ENCODE peak calls at places on chromosomes 2 and 18, in ten cellular contexts. Q is lower lobe of right lung; T is transverse colon; H is keratinocyte; Z is tibial artery; O is IMR-90; X is CD8-positive, alpha-beta memory T cell; A is fibroblast of lung; J is ovary; C is HepG2. B is an unnamed sample. For H3K4me1, the result is how much of the 10 kb centered on the place peaks cover.

GRCh38 chr2:109645412-109646184 is 31.4 kb downstream of the SOWAHC start:
- DNase-seq in Q (no peak), T (no peak), H (no peak), Z (no peak), O (no peak), X (no peak), A (no peak), J (no peak), C (peak), B (no peak)

GRCh38 chr2:218216336-218216673 is 684 bp upstream of the ARPC2 start:
- DNase-seq in Q (no peak), T (no peak), H (no peak), Z (peak), O (no peak), X (no peak), A (no peak), J (peak), C (no peak), B (no peak)

GRCh38 chr2:14960686-14961324 is 328.3 kb downstream of the LRATD1 start:
- DNase-seq in Q (no peak), T (no peak), H (no peak), Z (no peak), O (no peak), X (no peak), A (no peak), J (no peak), C (no peak), B (no peak)

GRCh38 chr2:146661494-146662096 is 1183.2 kb upstream of the ACVR2A start:
- DNase-seq in Q (no peak), T (no peak), H (no peak), Z (no peak), O (peak), X (no peak), A (peak), J (no peak), C (peak), B (no peak)

GRCh38 chr2:201255468-201255867 is 4.9 kb upstream of the CASP8 start:
- DNase-seq in Q (no peak), T (no peak), H (no peak), Z (no peak), O (no peak), X (no peak), A (peak), J (no peak), C (no peak), B (no peak)

GRCh38 chr2:69805887-69806286 is 23.6 kb upstream of the GMCL1 start:
- DNase-seq in Q (no peak), T (no peak), H (no peak), Z (no peak), O (no peak), X (no peak), A (no peak), J (no peak), C (no peak), B (no peak)

GRCh38 chr2:203437516-203437915 is 97.6 kb downstream of the RAPH1 start:
- DNase-seq in Q (no peak), T (no peak), H (no peak), Z (no peak), O (no peak), X (no peak), A (no peak), J (no peak), C (no peak), B (no peak)

GRCh38 chr18:41134426-41134825 is 820.6 kb upstream of the PIK3C3 start:
- DNase-seq in Q (no peak), T (no peak), H (no peak), Z (no peak), O (peak), X (no peak), A (peak), J (no peak), C (no peak), B (no peak)

GRCh38 chr18:54416459-54416858 is 58.8 kb downstream of the C18orf54 start:
- DNase-seq in Q (no peak), T (no peak), H (no peak), Z (no peak), O (peak), X (no peak), A (peak), J (no peak), C (no peak), B (no peak)

GRCh38 chr2:205685314-205686230 is 3.3 kb downstream of the NRP2 start:
- DNase-seq in Q (peak), T (no peak), H (no peak), Z (no peak), O (peak), X (no peak), A (peak), J (peak), C (no peak), B (no peak)

GRCh38 chr18:31206787-31207381 is 44.2 kb upstream of the DSC1 start:
- DNase-seq in Q (peak), T (peak), H (peak), Z (peak), O (peak), X (no peak), A (peak), J (no peak), C (peak), B (peak)

GRCh38 chr18:40949138-40949949 is 1005.7 kb upstream of the PIK3C3 start:
- DNase-seq in Q (no peak), T (no peak), H (no peak), Z (no peak), O (no peak), X (no peak), A (no peak), J (no peak), C (no peak), B (no peak)

GRCh38 chr2:171430516-171431410 is 3.0 kb downstream of the METTL8 start:
- DNase-seq in Q (no peak), T (no peak), H (no peak), Z (no peak), O (no peak), X (no peak), A (no peak), J (no peak), C (no peak), B (no peak)

GRCh38 chr2:18436408-18437077 is 123.9 kb downstream of the RDH14 start:
- DNase-seq in Q (no peak), T (no peak), H (no peak), Z (no peak), O (peak), X (no peak), A (no peak), J (no peak), C (no peak), B (no peak)

GRCh38 chr18:2968559-2968958 is 44.4 kb downstream of the LPIN2 start:
- DNase-seq in Q (peak), T (no peak), H (no peak), Z (no peak), O (no peak), X (no peak), A (no peak), J (no peak), C (no peak), B (no peak)
- H3K4me1 ChIP-seq in Q (half or more), T (under half), H (under half), Z (under half), O (under half), X (half or more), A (under half), J (under half), C (half or more), B (half or more)

DNA sequence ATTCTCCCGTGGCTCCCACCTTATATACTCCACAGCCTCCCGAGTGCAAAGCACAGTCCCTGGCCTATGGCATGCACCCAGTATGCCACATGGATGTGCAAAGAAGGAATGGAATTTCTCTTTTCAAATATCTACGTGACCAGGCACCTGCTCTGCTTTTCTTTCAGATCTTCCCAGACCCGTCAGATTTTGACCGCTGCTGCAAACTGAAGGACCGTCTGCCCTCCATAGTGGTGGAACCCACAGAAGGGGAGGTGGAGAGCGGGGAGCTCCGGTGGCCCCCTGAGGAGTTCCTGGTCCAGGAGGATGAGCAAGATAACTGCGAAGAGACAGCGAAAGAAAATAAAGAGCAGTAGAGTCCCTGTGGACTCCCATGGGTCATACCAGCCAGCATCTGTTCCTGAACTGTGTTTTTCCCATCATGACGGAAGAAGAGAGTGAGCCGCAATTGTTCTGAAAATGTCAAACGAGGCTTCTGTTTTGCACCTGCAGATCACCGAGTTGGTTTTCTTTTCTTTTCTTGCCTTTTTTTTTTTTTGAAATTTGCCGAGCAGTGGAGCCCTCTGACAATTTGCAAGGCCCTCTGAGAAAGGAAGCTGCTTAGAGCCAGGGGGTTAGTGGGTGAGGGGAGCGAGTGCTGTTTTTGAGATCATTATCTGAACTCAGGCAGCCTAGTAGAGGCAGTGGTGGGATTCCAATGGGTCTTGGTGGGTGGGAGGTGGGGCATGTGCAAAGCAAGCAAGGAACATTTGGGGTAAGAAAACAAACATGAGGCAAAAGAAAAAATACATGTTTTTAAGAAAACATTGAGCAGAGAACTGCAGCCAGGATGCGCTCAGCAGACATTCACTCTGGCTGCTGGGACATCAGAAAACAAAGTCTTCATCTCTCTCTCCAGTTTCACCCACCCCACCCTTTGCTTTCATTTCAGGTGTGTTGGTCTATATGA is 26.2 kb downstream of the LBH start:
- DNase-seq in Q (no peak), T (no peak), H (no peak), Z (no peak), O (no peak), X (no peak), A (no peak), J (no peak), C (no peak), B (no peak)
- H3K4me1 ChIP-seq in Q (under half), T (under half), H (under half), Z (under half), O (under half), X (half or more), A (under half), J (under half), C (under half), B (under half)

DNA sequence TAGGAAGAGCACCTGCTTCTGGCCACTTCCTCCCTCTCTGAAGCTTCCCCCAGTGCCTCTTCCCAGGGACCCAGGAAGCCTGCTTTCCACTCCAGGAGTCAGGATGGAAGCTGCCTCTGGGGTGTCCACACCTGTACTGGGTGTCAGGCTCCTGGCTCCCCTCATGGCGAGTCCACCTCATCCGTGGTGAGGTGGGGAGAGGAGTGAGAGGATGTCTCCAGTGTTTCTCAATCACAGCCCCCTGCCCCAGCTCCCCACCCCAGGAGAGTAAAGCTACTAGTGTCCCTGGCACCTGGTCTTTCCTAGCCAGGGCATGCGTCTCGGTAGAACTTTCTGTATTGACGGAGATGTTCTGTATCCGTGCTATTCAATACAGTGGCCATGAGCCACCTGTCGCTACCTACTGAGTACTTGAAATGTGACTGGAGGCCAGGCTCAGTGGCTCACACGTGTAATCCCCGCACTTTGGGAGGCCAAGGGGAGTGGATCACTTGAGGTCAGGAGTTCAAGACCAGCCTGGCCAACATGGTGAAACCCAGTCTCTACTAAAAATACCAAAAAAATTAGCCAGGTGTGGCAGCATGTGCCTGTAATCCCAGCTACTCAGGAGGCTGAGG is 171.2 kb upstream of the HAAO start:
- DNase-seq in Q (no peak), T (no peak), H (no peak), Z (no peak), O (no peak), X (no peak), A (no peak), J (peak), C (no peak), B (no peak)
- H3K4me1 ChIP-seq in Q (half or more), T (under half), H (under half), Z (half or more), O (under half), X (under half), A (under half), J (half or more), C (half or more), B (under half)

GRCh38 chr18:44723366-44723765 is 42.7 kb downstream of the SETBP1 start:
- DNase-seq in Q (no peak), T (no peak), H (no peak), Z (no peak), O (no peak), X (no peak), A (no peak), J (no peak), C (no peak), B (no peak)
- H3K4me1 ChIP-seq in Q (half or more), T (under half), H (under half), Z (under half), O (under half), X (under half), A (under half), J (under half), C (under half), B (under half)

DNA sequence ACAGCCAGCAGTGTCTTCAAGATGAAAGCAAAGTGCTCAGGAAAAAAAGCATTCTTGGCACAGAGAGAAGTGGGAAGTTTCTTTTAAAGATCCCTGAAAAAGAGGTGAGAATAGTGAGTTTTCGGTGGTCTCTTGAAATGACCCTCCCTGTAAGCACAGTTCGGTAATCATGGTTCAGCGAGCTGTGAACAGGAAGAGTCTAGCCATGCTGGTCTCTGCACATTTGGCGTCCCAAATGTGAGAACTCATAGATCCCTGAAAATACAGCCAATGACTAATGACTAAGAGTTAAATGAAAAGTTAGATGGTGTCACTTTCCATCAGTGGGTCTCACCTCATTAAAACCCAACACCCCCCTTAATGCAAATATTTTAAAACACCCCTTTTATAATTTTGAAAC is 3.4 kb downstream of the IL1R1 start:
- DNase-seq in Q (no peak), T (no peak), H (no peak), Z (no peak), O (no peak), X (no peak), A (no peak), J (no peak), C (no peak), B (no peak)
- H3K4me1 ChIP-seq in Q (under half), T (under half), H (under half), Z (under half), O (under half), X (under half), A (under half), J (under half), C (half or more), B (under half)

B was measured in right lobe of liver.